ENCODE peak calls at places on chromosomes 2 and 18, in ten cellular contexts. X is fibroblast of lung, W is psoas muscle, G is transverse colon, A is gastrocnemius medialis, Q is IMR-90, R is tibial artery, I is lower lobe of right lung, F is uterus, B is neuronal stem cell. J is an unnamed sample.

GRCh38 chr2:5076599-5076998 is 615.6 kb upstream of the SOX11 start:
- DNase-seq in F (no peak), G (no peak), W (no peak), R (no peak), A (no peak), Q (no peak), X (no peak), B (no peak), I (no peak), J (no peak)

GRCh38 chr2:150624001-150624401 is 136.5 kb upstream of the RND3 start:
- DNase-seq in W (no peak), Q (no peak), G (no peak), F (no peak), X (no peak), I (no peak), A (no peak), B (no peak), R (no peak), J (no peak)

GRCh38 chr2:240919161-240919781 is 13.1 kb downstream of the CROCC2 start:
- DNase-seq in A (peak), G (peak), F (peak), Q (no peak), W (peak), B (no peak), I (no peak), X (no peak), R (peak), J (no peak)

GRCh38 chr2:215529271-215529670 is 93.4 kb upstream of the FN1 start:
- DNase-seq in A (no peak), R (no peak), W (no peak), I (no peak), X (peak), G (no peak), Q (peak), B (no peak), F (no peak), J (peak)

GRCh38 chr18:73136134-73136533 is 268.3 kb upstream of the NETO1 start:
- DNase-seq in I (no peak), A (no peak), X (no peak), B (no peak), R (no peak), F (no peak), Q (no peak), W (no peak), G (no peak), J (peak)

GRCh38 chr18:79573921-79574491 is 105.6 kb upstream of the CTDP1 start:
- DNase-seq in R (peak), B (no peak), X (no peak), G (peak), A (no peak), I (peak), Q (no peak), W (peak), F (peak), J (no peak)

GRCh38 chr18:44799422-44800421 is 119.0 kb downstream of the SETBP1 start:
- DNase-seq in I (no peak), R (no peak), X (no peak), B (no peak), A (no peak), G (no peak), Q (no peak), W (no peak), F (no peak), J (no peak)

GRCh38 chr2:85800576-85800975 is 46.8 kb downstream of the ATOH8 start:
- DNase-seq in A (no peak), G (peak), X (no peak), I (no peak), B (no peak), R (no peak), F (no peak), W (no peak), Q (no peak), J (no peak)

GRCh38 chr2:215950009-215950408 is 63.3 kb downstream of the MREG start:
- DNase-seq in A (no peak), W (no peak), G (no peak), B (no peak), R (no peak), F (no peak), X (peak), I (no peak), Q (peak), J (peak)

GRCh38 chr18:74229005-74229404 is 62.8 kb downstream of the CYB5A start:
- DNase-seq in G (no peak), A (no peak), Q (no peak), F (no peak), I (no peak), X (no peak), B (no peak), R (no peak), W (no peak), J (no peak)

GRCh38 chr2:223599646-223600009 is 2.5 kb downstream of the SCG2 start:
- DNase-seq in W (no peak), R (no peak), B (no peak), G (no peak), X (no peak), F (no peak), A (no peak), Q (no peak), I (no peak), J (peak)

GRCh38 chr18:6755107-6755506 is 25.6 kb downstream of the ARHGAP28 start:
- DNase-seq in X (no peak), I (no peak), G (no peak), B (no peak), F (no peak), R (no peak), A (no peak), Q (peak), W (no peak), J (no peak)

GRCh38 chr2:130355578-130356431 is at the start of gene PTPN18:
- DNase-seq in W (peak), R (peak), B (peak), F (peak), I (peak), Q (peak), X (peak), G (peak), A (peak), J (peak)

GRCh38 chr2:175012516-175012915 is 7.3 kb upstream of the CHN1 start:
- DNase-seq in I (no peak), W (no peak), B (no peak), G (no peak), A (no peak), F (no peak), Q (no peak), X (no peak), R (no peak), J (no peak)

GRCh38 chr2:42792583-42793313 is at the start of gene HAAO:
- DNase-seq in X (no peak), B (peak), F (peak), I (peak), W (peak), A (no peak), G (peak), R (peak), Q (no peak), J (no peak)

GRCh38 chr2:73983322-73984202 is 1.1 kb upstream of the TET3 start:
- DNase-seq in G (peak), R (no peak), Q (no peak), W (peak), I (peak), A (no peak), X (no peak), F (peak), B (no peak), J (no peak)

GRCh38 chr18:45166341-45167108 is 448.8 kb upstream of the SLC14A2 start:
- DNase-seq in X (peak), G (peak), I (no peak), Q (peak), R (peak), W (peak), A (peak), F (no peak), B (no peak), J (peak)

GRCh38 chr2:239944706-239945551 is 80.2 kb downstream of the NDUFA10 start:
- DNase-seq in B (no peak), I (peak), Q (peak), R (peak), X (peak), W (peak), F (peak), G (no peak), A (peak), J (no peak)

GRCh38 chr2:113694438-113694837 is 62.0 kb downstream of the SLC35F5 start:
- DNase-seq in A (no peak), B (no peak), X (no peak), R (no peak), I (no peak), Q (no peak), F (no peak), G (no peak), W (no peak), J (no peak)

GRCh38 chr2:113697516-113697915 is 58.9 kb downstream of the SLC35F5 start:
- DNase-seq in W (no peak), X (no peak), Q (no peak), F (no peak), A (no peak), I (no peak), B (no peak), G (no peak), R (no peak), J (no peak)

DNA sequence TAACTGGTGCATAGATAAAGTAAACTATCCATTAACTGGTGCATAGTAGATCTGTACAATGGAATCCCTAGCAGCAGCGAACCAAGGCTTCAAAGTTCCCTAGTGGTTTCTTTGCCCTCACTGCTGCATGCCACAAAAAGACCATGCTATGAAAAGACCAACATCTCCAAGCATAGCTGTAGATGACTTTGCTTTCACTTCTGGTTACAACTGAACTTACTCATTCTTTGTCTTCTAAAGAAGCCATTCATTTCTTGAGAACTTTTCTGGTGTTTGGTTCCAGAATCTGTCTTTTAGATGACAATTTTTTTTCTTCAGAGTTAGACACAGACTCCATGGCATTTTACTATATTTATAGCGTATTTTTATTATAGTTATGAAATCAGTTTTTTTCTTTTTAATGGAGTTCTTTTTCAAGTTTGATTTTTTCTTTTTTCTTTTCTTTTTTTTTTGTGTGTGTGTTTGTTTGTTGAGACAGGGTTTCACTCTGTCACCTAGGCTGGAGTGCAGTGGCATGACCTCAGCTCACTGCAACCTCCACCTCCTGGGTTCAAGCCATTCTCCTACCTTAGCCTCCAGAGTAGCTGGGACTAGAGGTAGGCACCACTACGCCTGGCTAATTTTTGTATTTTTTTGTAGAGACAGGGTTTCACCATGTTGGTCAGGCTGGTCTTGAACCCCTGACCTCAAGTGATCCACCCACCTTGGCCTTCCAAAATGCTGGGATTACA is 63.6 kb downstream of the SLC35F5 start:
- DNase-seq in A (no peak), Q (no peak), G (no peak), X (no peak), I (no peak), B (no peak), R (no peak), F (no peak), W (no peak), J (no peak)
- H3K4me3 ChIP-seq in A (no peak), Q (no peak), G (no peak), X (no peak), I (no peak), B (no peak), R (no peak), F (no peak), W (no peak), J (no peak)

GRCh38 chr2:30149976-30150375 is 3.2 kb downstream of the YPEL5 start:
- DNase-seq in F (no peak), W (no peak), I (no peak), Q (no peak), B (no peak), X (no peak), A (no peak), G (no peak), R (no peak), J (no peak)
- H3K4me3 ChIP-seq in F (no peak), W (peak), I (peak), Q (no peak), B (no peak), X (no peak), A (peak), G (no peak), R (no peak), J (no peak)

DNA sequence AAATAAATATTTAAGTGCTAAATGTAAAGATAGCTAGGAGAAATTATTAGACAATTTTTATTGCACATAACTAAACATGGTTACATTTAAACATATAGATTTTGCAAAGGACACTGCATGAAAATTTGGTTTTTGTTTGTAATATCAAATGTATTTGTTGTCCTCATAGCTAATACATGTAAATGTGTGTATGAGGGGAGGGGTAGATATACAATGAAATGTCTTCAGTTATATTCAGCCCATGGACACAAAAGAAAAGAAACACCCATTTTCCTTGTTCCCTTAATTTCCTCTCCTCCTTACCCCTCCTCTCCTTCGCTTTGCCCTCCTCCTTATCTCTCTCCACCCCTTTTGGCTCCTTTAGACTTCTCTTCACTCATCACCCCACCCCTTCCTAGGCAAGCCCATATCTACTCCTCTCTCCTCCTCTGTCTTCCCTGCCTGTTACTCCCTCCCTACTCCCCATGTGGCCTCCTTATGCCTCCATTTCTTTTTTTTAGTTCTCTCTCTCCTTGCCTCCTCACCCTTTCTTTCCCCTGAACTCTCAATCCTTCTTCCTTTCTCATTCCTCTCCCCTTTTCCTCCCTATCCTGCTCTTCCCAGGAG is 1.4 kb downstream of the COL3A1 start:
- DNase-seq in A (peak), G (peak), Q (peak), F (peak), I (no peak), B (no peak), W (no peak), R (peak), X (peak), J (peak)
- H3K4me3 ChIP-seq in A (peak), G (peak), Q (peak), F (peak), I (peak), B (no peak), W (peak), R (peak), X (peak), J (peak)

GRCh38 chr2:100784681-100785080 is 35.3 kb upstream of the NPAS2 start:
- DNase-seq in G (no peak), X (no peak), W (no peak), Q (no peak), R (no peak), I (no peak), A (no peak), F (no peak), B (no peak), J (no peak)

GRCh38 chr2:100783986-100784385 is 36.0 kb upstream of the NPAS2 start:
- DNase-seq in G (no peak), R (no peak), W (no peak), I (no peak), X (no peak), B (no peak), A (no peak), F (no peak), Q (no peak), J (no peak)

GRCh38 chr2:100786985-100787384 is 33.0 kb upstream of the NPAS2 start:
- DNase-seq in B (no peak), G (no peak), I (no peak), R (no peak), W (no peak), A (no peak), F (no peak), Q (no peak), X (no peak), J (no peak)

GRCh38 chr2:100786297-100786658 is 33.7 kb upstream of the NPAS2 start:
- DNase-seq in X (peak), A (peak), R (peak), F (no peak), G (peak), I (peak), W (no peak), Q (peak), B (no peak), J (peak)

DNA sequence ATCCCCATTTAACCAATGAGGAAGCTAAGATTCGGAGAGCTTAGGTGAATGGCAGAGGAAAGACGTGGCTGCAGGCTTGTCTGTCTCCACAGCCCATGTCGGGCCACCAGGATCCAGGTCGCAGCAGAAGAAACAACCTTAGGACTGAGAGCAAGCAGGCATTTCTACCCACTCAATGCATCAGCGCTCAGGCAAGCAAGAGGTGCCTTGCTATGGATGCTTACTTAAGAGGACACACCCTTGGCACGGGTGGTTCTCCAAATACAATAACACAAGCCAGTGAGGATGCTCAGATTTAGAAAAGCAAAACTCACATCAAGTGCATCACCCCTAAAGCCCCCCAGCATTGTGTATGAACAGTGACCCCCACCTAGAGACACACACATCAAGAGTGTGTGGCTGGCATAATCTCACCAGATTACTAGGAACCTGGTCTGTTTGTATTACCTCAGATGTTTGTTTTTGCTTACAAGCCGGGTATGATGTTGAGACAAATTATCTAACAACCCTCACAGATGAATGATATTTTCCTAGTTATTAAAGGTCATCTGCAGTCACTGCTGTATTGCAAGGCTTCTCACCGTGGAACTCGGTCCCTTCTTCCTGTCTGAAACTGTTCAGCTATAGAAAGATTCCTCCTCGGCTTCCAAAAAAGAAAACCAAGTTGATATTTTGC is 34.2 kb upstream of the NPAS2 start:
- DNase-seq in B (no peak), W (no peak), A (no peak), R (no peak), X (no peak), F (no peak), Q (no peak), G (no peak), I (no peak), J (no peak)
- H3K4me3 ChIP-seq in B (no peak), W (no peak), A (no peak), R (peak), X (no peak), F (no peak), Q (no peak), G (no peak), I (no peak), J (no peak)

DNA sequence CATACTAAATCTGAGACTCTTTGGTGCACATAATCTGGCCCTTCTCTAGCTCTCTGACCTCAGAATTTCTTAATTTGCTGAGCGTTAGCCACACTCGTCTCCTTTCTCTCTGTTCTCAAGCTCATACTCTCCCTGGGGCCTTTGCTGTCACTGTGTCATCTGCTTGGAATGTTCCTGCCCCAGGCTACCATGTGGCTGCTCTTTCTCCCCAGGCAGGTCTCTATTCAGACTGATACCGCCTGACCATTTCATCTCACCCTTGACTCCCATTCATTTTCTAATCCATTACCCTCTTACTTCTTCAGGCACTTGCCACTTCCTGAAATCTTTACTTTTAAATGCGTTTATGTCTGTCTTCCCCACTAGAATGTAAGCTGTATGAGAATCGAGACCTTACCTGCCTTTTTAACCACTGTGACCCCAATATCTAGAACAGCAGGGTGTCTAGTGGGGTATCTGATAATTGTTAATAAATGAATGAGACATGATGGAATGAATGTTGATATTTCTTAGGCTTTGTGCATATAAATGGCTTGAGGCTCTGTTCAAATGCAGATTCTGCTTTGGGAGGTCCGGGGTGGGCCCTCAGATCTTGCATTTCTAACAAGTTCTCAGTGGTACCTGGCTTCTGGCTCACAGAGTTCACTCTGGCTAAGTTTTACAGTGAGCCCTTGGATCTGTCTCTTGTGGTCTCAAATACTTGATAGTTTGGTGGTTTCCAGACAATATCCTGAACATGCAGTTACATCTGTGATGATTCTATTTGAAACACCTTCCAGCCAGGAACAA is 89.9 kb upstream of the EPC2 start:
- DNase-seq in W (no peak), A (no peak), R (no peak), X (no peak), F (no peak), Q (no peak), G (no peak), B (no peak), I (no peak), J (no peak)
- H3K4me3 ChIP-seq in W (no peak), A (no peak), R (no peak), X (no peak), F (no peak), Q (no peak), G (no peak), B (no peak), I (no peak), J (no peak)

GRCh38 chr2:11411244-11411643 is 54.7 kb downstream of the E2F6 start:
- DNase-seq in I (no peak), X (no peak), A (no peak), R (no peak), B (no peak), G (no peak), W (no peak), Q (no peak), F (no peak), J (no peak)
- H3K4me3 ChIP-seq in I (peak), X (no peak), A (no peak), R (peak), B (no peak), G (peak), W (peak), Q (no peak), F (no peak), J (no peak)

DNA sequence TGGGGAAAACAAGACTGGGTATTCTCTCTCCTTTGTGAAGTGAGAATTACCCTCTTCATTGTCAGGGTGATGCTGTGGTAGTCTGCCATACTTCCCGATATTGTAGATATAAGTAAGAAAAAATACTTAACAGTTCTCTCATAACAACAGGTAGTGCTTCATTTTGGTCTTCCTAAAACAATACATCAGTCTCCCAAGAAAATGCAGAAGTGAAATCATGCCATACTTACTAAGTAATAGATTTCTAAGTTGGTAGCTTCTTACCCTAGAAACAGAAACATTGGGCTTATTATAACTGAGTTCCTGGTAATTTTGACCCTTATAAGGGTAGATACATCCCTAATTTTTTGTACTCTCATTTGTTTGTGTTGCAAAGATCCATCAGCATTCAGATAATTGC is 460.7 kb upstream of the DCC start:
- DNase-seq in W (no peak), B (no peak), Q (no peak), I (no peak), F (no peak), X (no peak), A (no peak), G (no peak), R (no peak), J (no peak)
- H3K4me3 ChIP-seq in W (no peak), B (no peak), Q (no peak), I (no peak), F (no peak), X (no peak), A (no peak), G (no peak), R (no peak), J (no peak)

GRCh38 chr18:13137939-13138821 is 80.4 kb upstream of the LDLRAD4 start:
- DNase-seq in Q (peak), B (no peak), X (peak), F (peak), W (no peak), R (peak), I (peak), A (peak), G (peak), J (peak)
- H3K4me3 ChIP-seq in Q (no peak), B (no peak), X (no peak), F (peak), W (peak), R (peak), I (peak), A (peak), G (peak), J (peak)

J was measured in fibroblast of mammary gland.